ENCODE peak calls at places on chromosome 11, in seven cellular contexts. R, L, K, V, W, C and Y are unnamed samples.

GRCh38 chr11:126498281-126498680 is 142.8 kb downstream of the ST3GAL4 start:
- DNase-seq in R (no peak), W (no peak), V (no peak), L (no peak), C (no peak), K (no peak), Y (no peak)

GRCh38 chr11:27976262-27976661 is 131.7 kb downstream of the KIF18A start:
- DNase-seq in C (no peak), K (peak), L (no peak), V (no peak), R (no peak), W (peak), Y (no peak)

GRCh38 chr11:57458410-57459111 is 1.8 kb upstream of the RTN4RL2 start:
- DNase-seq in C (no peak), L (no peak), W (no peak), V (peak), K (no peak), R (no peak), Y (peak)

GRCh38 chr11:76329983-76330382 is 50.9 kb downstream of the THAP12 start:
- DNase-seq in L (no peak), R (no peak), K (no peak), W (no peak), C (no peak), V (no peak), Y (peak)

GRCh38 chr11:2699185-2699530 is 636 bp downstream of the KCNQ1OT1 start:
- DNase-seq in R (peak), C (no peak), K (no peak), L (no peak), V (no peak), W (no peak), Y (no peak)

GRCh38 chr11:71385091-71385490 is 63.1 kb downstream of the DHCR7 start:
- DNase-seq in V (no peak), W (no peak), L (peak), R (no peak), C (no peak), K (no peak), Y (no peak)

GRCh38 chr11:103349595-103349994 is 240.4 kb downstream of the DYNC2H1 start:
- DNase-seq in R (no peak), L (no peak), V (no peak), W (no peak), K (no peak), C (no peak), Y (no peak)

GRCh38 chr11:10858505-10859360 is 880 bp upstream of the ZBED5 start:
- DNase-seq in C (peak), V (peak), W (no peak), K (peak), R (peak), L (peak), Y (peak)

GRCh38 chr11:116654526-116654925 is 118.3 kb downstream of the BUD13 start:
- DNase-seq in R (no peak), K (no peak), C (no peak), L (no peak), V (no peak), W (no peak), Y (no peak)

GRCh38 chr11:9664276-9665171 is 647 bp downstream of the SWAP70 start:
- DNase-seq in W (no peak), K (peak), R (peak), L (no peak), C (peak), V (peak), Y (peak)

GRCh38 chr11:36492724-36493304 is 17.3 kb downstream of the TRAF6 start:
- DNase-seq in W (no peak), C (no peak), L (peak), V (no peak), K (peak), R (no peak), Y (peak)

GRCh38 chr11:2448661-2449547 is 4.1 kb downstream of the KCNQ1 start:
- DNase-seq in C (no peak), L (no peak), V (no peak), K (no peak), W (no peak), R (no peak), Y (no peak)

GRCh38 chr11:20661850-20662249 is 7.5 kb upstream of the NELL1 start:
- DNase-seq in R (no peak), V (no peak), W (no peak), K (no peak), L (no peak), C (no peak), Y (no peak)

GRCh38 chr11:113504071-113504470 is 28.9 kb upstream of the DRD2 start:
- DNase-seq in C (no peak), W (no peak), R (no peak), V (no peak), K (no peak), L (no peak), Y (no peak)

GRCh38 chr11:133945087-133945974 is 11.4 kb downstream of the IGSF9B start:
- DNase-seq in C (no peak), W (no peak), K (peak), V (peak), L (peak), R (no peak), Y (no peak)

GRCh38 chr11:8168485-8169257 is at the start of gene RIC3:
- DNase-seq in L (peak), K (no peak), R (no peak), C (peak), V (peak), W (no peak), Y (peak)

GRCh38 chr11:119782673-119783072 is 53.7 kb upstream of the NECTIN1 start:
- DNase-seq in W (no peak), V (no peak), K (peak), R (no peak), L (no peak), C (no peak), Y (no peak)

GRCh38 chr11:55707029-55707428 is 45.0 kb downstream of the OR4C6 start:
- DNase-seq in W (no peak), R (no peak), C (no peak), K (peak), L (no peak), V (no peak), Y (no peak)

GRCh38 chr11:122617926-122618325 is 37.6 kb upstream of the UBASH3B start:
- DNase-seq in L (no peak), R (no peak), C (no peak), K (no peak), V (no peak), W (no peak), Y (no peak)
- TF ChIP-seq CTCF in L (no peak), R (no peak), C (no peak), K (no peak), V (no peak), W (no peak), Y (no peak)

GRCh38 chr11:94997437-94997836 is 23.9 kb downstream of the KDM4D start:
- DNase-seq in L (no peak), R (no peak), K (no peak), V (no peak), C (no peak), W (no peak), Y (no peak)
- TF ChIP-seq CTCF in L (no peak), R (no peak), K (no peak), V (no peak), C (no peak), W (peak), Y (peak)

GRCh38 chr11:32395127-32395526 is 40.2 kb downstream of the WT1 start:
- DNase-seq in C (no peak), K (no peak), V (no peak), L (no peak), W (no peak), R (no peak), Y (no peak)
- TF ChIP-seq CTCF in C (no peak), K (no peak), V (no peak), L (no peak), W (no peak), R (no peak), Y (no peak)

DNA sequence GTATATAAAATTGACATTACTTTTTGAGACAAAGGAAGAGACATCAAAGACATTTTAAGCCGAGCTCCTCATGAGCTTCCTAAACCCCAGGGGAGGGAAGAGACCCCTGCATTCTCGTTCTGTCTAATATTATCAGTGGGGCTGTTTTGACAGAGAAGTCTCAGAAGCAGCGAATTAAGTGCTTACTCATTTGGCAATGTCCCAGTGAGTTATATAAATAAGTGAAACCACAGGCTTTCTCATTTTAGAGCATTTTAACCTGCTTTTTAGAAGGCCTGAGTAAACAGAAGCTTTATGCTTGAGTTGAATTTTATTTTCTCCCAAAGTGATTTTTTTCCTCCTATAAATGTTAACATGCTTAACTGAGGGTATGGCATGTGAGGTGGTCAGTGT is 23.2 kb upstream of the C1QTNF4 start:
- DNase-seq in C (no peak), W (peak), R (no peak), V (no peak), K (peak), L (no peak), Y (no peak)
- TF ChIP-seq CTCF in C (no peak), W (no peak), R (no peak), V (no peak), K (no peak), L (no peak), Y (no peak)

DNA sequence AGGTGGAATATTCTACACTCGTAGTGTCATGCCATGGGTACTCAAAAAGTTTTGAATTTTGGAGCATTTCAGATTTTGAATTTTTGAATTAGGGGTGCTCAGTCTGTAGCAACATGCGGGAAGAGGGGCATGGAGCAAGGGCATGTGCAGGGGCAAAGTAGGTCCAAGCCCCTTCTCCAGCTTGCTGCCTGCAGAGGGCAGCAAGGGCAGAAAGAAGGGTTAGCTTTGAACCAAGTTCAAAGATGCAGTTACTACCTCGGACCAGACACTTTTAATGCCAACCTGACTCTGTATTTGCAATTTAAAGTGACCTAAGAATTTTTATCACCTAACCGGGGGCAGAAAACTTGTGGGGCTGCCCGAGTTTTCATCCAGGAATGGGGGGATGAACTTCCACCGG is 68.2 kb downstream of the CD82 start:
- DNase-seq in W (no peak), L (no peak), K (no peak), C (peak), V (no peak), R (no peak), Y (no peak)
- TF ChIP-seq CTCF in W (peak), L (no peak), K (peak), C (no peak), V (no peak), R (no peak), Y (no peak)

GRCh38 chr11:74681686-74682651 is 49.3 kb downstream of the CHRDL2 start:
- DNase-seq in L (peak), V (no peak), K (no peak), C (no peak), W (no peak), R (peak), Y (no peak)

GRCh38 chr11:74682731-74683278 is 48.4 kb downstream of the CHRDL2 start:
- DNase-seq in V (no peak), R (no peak), W (no peak), L (no peak), C (no peak), K (no peak), Y (no peak)

GRCh38 chr11:74683941-74684481 is 47.2 kb downstream of the CHRDL2 start:
- DNase-seq in V (no peak), W (no peak), L (no peak), R (no peak), K (peak), C (no peak), Y (no peak)

GRCh38 chr11:74684661-74685060 is 46.6 kb downstream of the CHRDL2 start:
- DNase-seq in L (no peak), K (no peak), C (no peak), V (no peak), R (no peak), W (no peak), Y (no peak)

DNA sequence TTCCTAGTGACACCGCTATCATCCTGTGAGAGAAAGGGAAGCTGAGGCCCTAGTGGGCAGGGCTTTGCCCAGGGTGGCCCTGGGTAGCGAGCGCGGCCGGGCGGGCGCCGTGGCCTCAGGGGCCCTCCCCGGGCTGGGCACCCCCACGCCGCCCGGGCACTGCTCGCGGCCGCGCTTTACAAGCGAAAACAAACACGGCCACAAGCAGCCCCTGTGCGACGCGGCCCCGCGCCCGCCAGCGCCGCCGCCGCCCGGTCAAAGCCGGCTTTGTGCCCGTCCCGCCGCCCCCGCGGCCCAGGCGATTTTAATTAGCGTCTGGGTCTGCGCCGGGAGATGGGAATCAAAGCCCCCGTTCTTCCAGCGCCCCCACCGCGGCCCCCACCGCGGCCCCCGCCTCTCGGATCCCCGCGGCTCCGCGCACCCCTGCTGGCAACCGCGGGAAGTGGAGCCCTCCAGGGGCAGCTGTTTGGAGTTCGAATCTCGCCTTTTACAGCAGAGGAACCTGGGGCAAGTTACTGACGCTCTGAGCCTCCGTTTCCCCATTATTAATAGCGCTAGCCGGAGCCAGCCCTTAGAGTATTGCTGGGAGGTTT is 47.9 kb downstream of the CHRDL2 start:
- DNase-seq in W (no peak), C (no peak), V (no peak), L (peak), K (peak), R (no peak), Y (peak)
- TF ChIP-seq CTCF in W (peak), C (no peak), V (no peak), L (peak), K (peak), R (peak), Y (peak)

GRCh38 chr11:42631223-42631843 is 680.5 kb upstream of the API5 start:
- DNase-seq in W (no peak), L (no peak), K (peak), V (no peak), C (no peak), R (no peak), Y (peak)
- TF ChIP-seq CTCF in W (no peak), L (no peak), K (no peak), V (no peak), C (no peak), R (no peak), Y (peak)

GRCh38 chr11:73997120-73997772 is 11.6 kb downstream of the UCP3 start:
- DNase-seq in W (no peak), K (no peak), R (no peak), L (no peak), V (no peak), C (no peak), Y (no peak)
- TF ChIP-seq CTCF in W (no peak), K (no peak), R (no peak), L (no peak), V (no peak), C (no peak), Y (no peak)